ENCODE peak calls at places on chromosomes 6 and 20, in six cellular contexts. R is suprapubic skin; G is adrenal gland; W is cardiac muscle cell; L is tibial artery; T is effector memory CD4-positive, alpha-beta T cell. K is an unnamed sample.

GRCh38 chr20:25165128-25165527 is 30.4 kb upstream of the ENTPD6 start:
- DNase-seq in R (no peak), G (no peak), W (no peak), L (no peak), T (no peak), K (no peak)

GRCh38 chr6:44493593-44493992 is 106.1 kb downstream of the CDC5L start:
- DNase-seq in R (no peak), G (no peak), W (no peak), L (no peak), T (no peak), K (no peak)

GRCh38 chr6:167504412-167504961 is 179.6 kb downstream of the TTLL2 start:
- DNase-seq in R (no peak), G (no peak), W (no peak), L (no peak), T (no peak), K (no peak)

GRCh38 chr20:23826541-23827018 is at the start of gene CST2:
- DNase-seq in R (no peak), G (no peak), W (no peak), L (no peak), T (no peak), K (no peak)

GRCh38 chr6:683742-684440 is 9.0 kb downstream of the EXOC2 start:
- DNase-seq in R (no peak), G (no peak), W (peak), L (no peak), T (no peak), K (no peak)

GRCh38 chr6:133991096-133991593 is 38.1 kb downstream of the TBPL1 start:
- DNase-seq in R (no peak), G (no peak), W (no peak), L (no peak), T (no peak), K (no peak)

GRCh38 chr6:65004283-65004682 is 702.7 kb downstream of the EYS start:
- DNase-seq in R (no peak), G (no peak), W (no peak), L (no peak), T (no peak), K (no peak)

GRCh38 chr6:56739836-56740815 is 97.4 kb upstream of the DST start:
- DNase-seq in R (no peak), G (no peak), W (no peak), L (no peak), T (no peak), K (no peak)

GRCh38 chr20:38649275-38649891 is 47.8 kb downstream of the ARHGAP40 start:
- DNase-seq in R (no peak), G (no peak), W (peak), L (no peak), T (no peak), K (peak)

GRCh38 chr6:74073429-74073828 is 377.4 kb downstream of the CD109 start:
- DNase-seq in R (no peak), G (no peak), W (no peak), L (no peak), T (no peak), K (no peak)

GRCh38 chr20:54137115-54137514 is 36.7 kb downstream of the CYP24A1 start:
- DNase-seq in R (no peak), G (no peak), W (no peak), L (no peak), T (no peak), K (no peak)

GRCh38 chr6:31652925-31653724 is 664 bp upstream of the BAG6 start:
- DNase-seq in R (peak), G (peak), W (peak), L (peak), T (peak), K (no peak)

GRCh38 chr6:26493258-26493657 is 6.8 kb upstream of the BTN1A1 start:
- DNase-seq in R (no peak), G (no peak), W (peak), L (no peak), T (no peak), K (no peak)

GRCh38 chr6:36378936-36379335 is 8.5 kb downstream of the ETV7 start:
- DNase-seq in R (peak), G (no peak), W (no peak), L (no peak), T (no peak), K (no peak)

GRCh38 chr6:23454090-23454998 is 671.7 kb upstream of the NRSN1 start:
- DNase-seq in R (no peak), G (no peak), W (no peak), L (no peak), T (no peak), K (no peak)

GRCh38 chr20:57398231-57398821 is 7.1 kb downstream of the RBM38 start:
- DNase-seq in R (no peak), G (no peak), W (no peak), L (no peak), T (peak), K (no peak)

GRCh38 chr20:59939879-59940128 is 301 bp downstream of the PPP1R3D start:
- DNase-seq in R (peak), G (peak), W (no peak), L (no peak), T (no peak), K (no peak)

GRCh38 chr6:121961726-121962125 is 437.7 kb upstream of the HSF2 start:
- DNase-seq in R (no peak), G (no peak), W (no peak), L (no peak), T (no peak), K (no peak)

GRCh38 chr6:72740135-72740534 is 118.3 kb downstream of the KCNQ5 start:
- DNase-seq in R (no peak), G (no peak), W (no peak), L (no peak), T (no peak), K (no peak)

GRCh38 chr6:169847773-169848380 is 96.5 kb downstream of the ERMARD start:
- DNase-seq in R (peak), G (no peak), W (no peak), L (no peak), T (no peak), K (no peak)

GRCh38 chr6:159113223-159113622 is 56.0 kb upstream of the FNDC1 start:
- DNase-seq in R (no peak), G (no peak), W (no peak), L (peak), T (no peak), K (no peak)

GRCh38 chr6:39754493-39755115 is 29.4 kb upstream of the KIF6 start:
- DNase-seq in R (no peak), G (peak), W (no peak), L (no peak), T (no peak), K (no peak)

GRCh38 chr6:39752835-39753744 is 27.9 kb upstream of the KIF6 start:
- DNase-seq in R (no peak), G (peak), W (no peak), L (no peak), T (no peak), K (no peak)

GRCh38 chr6:39756582-39756981 is 31.4 kb upstream of the KIF6 start:
- DNase-seq in R (no peak), G (no peak), W (no peak), L (no peak), T (no peak), K (no peak)

GRCh38 chr6:39755231-39755630 is 30.0 kb upstream of the KIF6 start:
- DNase-seq in R (no peak), G (no peak), W (no peak), L (no peak), T (no peak), K (no peak)

DNA sequence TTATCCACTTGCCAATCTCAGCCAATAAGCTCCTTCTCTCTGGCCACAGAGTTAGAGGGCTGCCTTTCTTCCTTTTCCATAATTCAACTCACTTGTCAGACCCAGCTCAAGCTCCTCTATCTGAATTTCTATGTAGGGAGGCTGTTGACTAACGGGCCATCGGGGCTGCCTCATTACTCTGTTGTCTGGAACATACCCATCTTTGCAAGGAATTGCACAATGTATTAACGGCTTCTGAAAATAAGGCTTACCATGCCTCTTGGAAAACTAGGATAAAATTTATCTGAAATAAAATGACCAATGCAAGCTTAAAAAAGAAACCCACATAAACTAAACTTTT is 28.5 kb upstream of the KIF6 start:
- DNase-seq in R (no peak), G (peak), W (no peak), L (no peak), T (no peak), K (no peak)
- H3K27ac ChIP-seq in R (no peak), G (peak), W (no peak), L (peak), T (no peak), K (peak)

GRCh38 chr6:21873562-21873961 is 280.0 kb downstream of the SOX4 start:
- DNase-seq in R (no peak), G (no peak), W (no peak), L (no peak), T (no peak), K (no peak)

GRCh38 chr6:21874372-21874771 is 280.8 kb downstream of the SOX4 start:
- DNase-seq in R (no peak), G (no peak), W (no peak), L (no peak), T (no peak), K (no peak)

GRCh38 chr6:21869085-21869771 is 275.7 kb downstream of the SOX4 start:
- DNase-seq in R (no peak), G (no peak), W (no peak), L (no peak), T (no peak), K (no peak)

GRCh38 chr6:21871831-21872230 is 278.3 kb downstream of the SOX4 start:
- DNase-seq in R (no peak), G (no peak), W (no peak), L (no peak), T (no peak), K (no peak)

GRCh38 chr6:21870071-21870729 is 276.6 kb downstream of the SOX4 start:
- DNase-seq in R (no peak), G (no peak), W (no peak), L (no peak), T (no peak), K (no peak)
- H3K27ac ChIP-seq in R (no peak), G (no peak), W (peak), L (no peak), T (no peak), K (no peak)

GRCh38 chr20:50915424-50915823 is 15.8 kb downstream of the ADNP start:
- DNase-seq in R (no peak), G (no peak), W (no peak), L (no peak), T (no peak), K (no peak)

GRCh38 chr20:50913976-50914375 is 17.3 kb downstream of the ADNP start:
- DNase-seq in R (no peak), G (no peak), W (no peak), L (no peak), T (no peak), K (no peak)

GRCh38 chr20:50911030-50911429 is 20.2 kb downstream of the ADNP start:
- DNase-seq in R (no peak), G (no peak), W (no peak), L (no peak), T (no peak), K (no peak)

GRCh38 chr20:50909413-50909812 is 21.8 kb downstream of the ADNP start:
- DNase-seq in R (no peak), G (no peak), W (no peak), L (no peak), T (no peak), K (no peak)

DNA sequence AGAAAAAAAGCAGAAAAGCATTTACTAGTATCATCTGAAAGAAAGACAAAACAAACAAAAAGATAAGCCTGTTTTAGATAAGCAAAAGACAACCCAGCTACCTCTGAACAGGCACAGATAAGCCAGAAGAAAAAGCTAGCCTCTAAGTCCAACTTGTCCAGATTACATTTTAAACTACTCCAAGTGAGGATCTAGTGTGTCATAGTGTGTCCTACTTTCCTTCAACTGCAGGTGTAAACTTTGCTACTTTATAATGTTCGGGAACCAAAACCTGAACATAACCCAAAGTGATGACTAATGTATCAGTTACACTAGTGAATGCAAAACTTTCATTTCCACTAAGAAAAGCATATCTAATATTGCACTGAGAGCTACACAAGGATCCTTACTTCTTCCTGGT is 19.5 kb downstream of the ADNP start:
- DNase-seq in R (no peak), G (no peak), W (no peak), L (no peak), T (no peak), K (no peak)
- H3K27ac ChIP-seq in R (no peak), G (peak), W (no peak), L (no peak), T (no peak), K (no peak)

DNA sequence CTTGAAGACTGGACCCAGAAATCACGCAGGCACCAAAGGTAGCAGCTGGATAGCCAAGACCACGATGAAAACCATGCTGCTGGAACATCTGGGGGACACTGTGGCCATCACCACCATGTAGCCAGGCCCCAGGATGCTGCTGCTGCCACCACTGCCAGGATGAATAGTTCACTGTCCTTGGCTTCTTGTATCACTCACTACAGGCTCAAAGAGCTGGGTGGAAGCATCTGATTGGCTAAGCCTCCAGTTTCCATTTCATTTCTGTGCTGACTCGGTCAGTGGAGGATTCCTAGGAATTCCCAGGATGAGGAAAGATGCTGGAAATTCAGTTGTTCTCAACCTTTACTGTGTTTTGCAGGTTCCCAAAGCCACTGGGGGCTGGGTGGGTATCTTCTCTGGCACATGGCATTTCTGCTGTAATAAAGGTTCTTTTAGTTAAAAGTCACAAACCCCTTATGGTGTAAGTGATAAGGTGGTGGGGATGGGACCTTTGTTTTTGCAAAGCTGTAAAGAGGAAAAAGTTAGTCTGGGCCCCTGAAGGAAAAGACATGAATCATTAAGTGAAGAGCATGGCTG is 75.5 kb upstream of the RNF24 start:
- DNase-seq in R (no peak), G (peak), W (no peak), L (no peak), T (no peak), K (no peak)
- H3K27ac ChIP-seq in R (no peak), G (peak), W (no peak), L (peak), T (no peak), K (no peak)

GRCh38 chr20:37524221-37524700 is 3.2 kb downstream of the NNAT start:
- DNase-seq in R (no peak), G (no peak), W (no peak), L (peak), T (no peak), K (no peak)
- H3K27ac ChIP-seq in R (no peak), G (no peak), W (no peak), L (no peak), T (no peak), K (no peak)

DNA sequence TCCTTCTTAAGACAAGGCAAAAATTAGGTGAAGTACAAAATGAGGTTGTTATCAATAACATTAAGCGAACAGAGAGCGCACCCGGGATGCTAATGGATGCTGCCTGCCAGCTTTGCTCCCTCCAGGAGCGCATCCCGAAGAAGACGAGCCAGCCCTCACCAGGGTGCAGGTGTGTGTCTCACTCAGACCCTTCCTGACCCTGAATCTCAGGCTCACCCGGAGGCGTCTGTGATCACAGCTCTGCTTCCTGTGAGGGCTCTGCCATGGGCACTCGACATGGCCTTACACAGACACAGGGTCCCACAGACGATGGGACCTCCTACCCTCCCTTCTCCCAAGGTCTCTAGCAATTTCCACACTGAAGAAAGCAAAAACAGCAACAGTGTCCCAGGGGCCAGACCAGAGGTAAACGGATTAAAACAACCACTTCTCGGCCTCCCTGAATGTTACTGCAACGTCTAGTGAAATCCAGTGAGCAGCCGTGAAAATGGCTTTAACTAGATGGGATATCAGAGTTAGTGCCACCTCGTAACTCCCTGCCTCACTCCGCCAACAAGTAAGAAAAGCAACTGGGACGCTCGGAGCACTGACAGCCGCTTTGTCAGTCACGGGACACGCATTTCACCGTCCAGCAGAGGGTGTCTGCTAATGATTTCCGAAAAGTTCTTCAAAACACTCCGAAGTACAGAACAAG is 11.7 kb downstream of the ZBTB46 start:
- DNase-seq in R (no peak), G (no peak), W (no peak), L (no peak), T (no peak), K (no peak)
- H3K27ac ChIP-seq in R (no peak), G (peak), W (peak), L (peak), T (no peak), K (no peak)

DNA sequence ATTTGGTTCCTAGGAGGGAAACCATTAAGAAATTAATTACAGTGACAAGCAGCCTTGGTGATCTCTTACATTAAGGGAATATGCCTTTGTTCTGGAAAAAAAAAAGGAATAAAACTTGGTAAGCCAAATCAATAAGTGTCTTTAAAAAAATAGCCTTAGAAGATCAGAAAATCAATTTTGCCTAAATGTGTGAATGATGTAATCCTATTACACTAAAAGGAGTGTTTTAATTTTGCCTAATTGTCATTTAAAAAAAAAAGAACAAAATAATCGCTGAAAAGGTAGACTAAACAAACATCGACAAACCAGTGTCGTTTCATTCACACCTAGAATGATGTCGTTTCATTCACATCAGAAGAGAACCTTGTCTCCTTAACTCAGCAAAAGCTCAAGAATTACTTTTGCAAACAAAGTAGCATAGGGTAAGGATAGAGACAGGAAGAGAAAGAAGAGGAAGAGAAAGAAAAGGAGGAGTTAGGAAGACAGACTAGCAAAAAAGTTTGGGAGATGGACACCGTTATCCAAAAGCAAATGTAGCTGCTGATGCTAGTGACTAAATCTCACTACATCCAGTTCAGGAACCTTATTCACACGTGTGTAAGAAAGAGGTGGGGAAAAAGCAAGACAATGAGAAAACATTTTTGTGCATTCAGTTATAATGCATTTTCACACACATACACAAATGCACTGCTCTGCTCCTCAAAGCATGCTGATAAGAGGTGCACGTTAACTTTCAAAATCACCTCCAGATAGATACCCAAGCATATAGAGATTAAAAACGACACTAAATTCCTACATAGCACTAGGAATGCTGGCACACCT is 60.6 kb downstream of the HIVEP2 start:
- DNase-seq in R (no peak), G (no peak), W (no peak), L (no peak), T (no peak), K (no peak)
- H3K27ac ChIP-seq in R (peak), G (peak), W (peak), L (peak), T (peak), K (peak)

GRCh38 chr20:32190608-32191415 is 16.7 kb downstream of the PLAGL2 start:
- DNase-seq in R (no peak), G (no peak), W (no peak), L (peak), T (no peak), K (no peak)
- H3K27ac ChIP-seq in R (peak), G (peak), W (peak), L (peak), T (peak), K (peak)

K was measured in caudate nucleus.